ENCODE peak calls at places on chromosomes 5 and 9, in six cellular contexts. One of them, this sample, is unnamed.

GRCh38 chr9:100595391-100596199 is 17.7 kb downstream of the CAVIN4 start:
- DNase-seq in progenitor cell of endocrine pancreas: no peak
- DNase-seq in AG04450: no peak
- DNase-seq in astrocyte of the spinal cord: peak; percentile 71
- DNase-seq in glutamatergic neuron: no peak
- DNase-seq in cardiac muscle cell: peak; percentile 76
- DNase-seq in this sample: peak; percentile 50

GRCh38 chr5:179268966-179269693 is 76.1 kb downstream of the ADAMTS2 start:
- DNase-seq in cardiac muscle cell: peak; percentile 52
- DNase-seq in glutamatergic neuron: no peak
- DNase-seq in astrocyte of the spinal cord: no peak
- DNase-seq in AG04450: no peak
- DNase-seq in progenitor cell of endocrine pancreas: no peak
- DNase-seq in this sample: no peak

GRCh38 chr9:130701059-130702022 is 7.8 kb downstream of the EXOSC2 start:
- DNase-seq in cardiac muscle cell: peak; percentile 90
- DNase-seq in astrocyte of the spinal cord: peak; percentile 89
- DNase-seq in glutamatergic neuron: peak; percentile 93
- DNase-seq in AG04450: peak; percentile 81
- DNase-seq in progenitor cell of endocrine pancreas: peak; percentile 82
- DNase-seq in this sample: peak; percentile 94

GRCh38 chr9:93184439-93185221 is 691 bp downstream of the WNK2 start:
- DNase-seq in progenitor cell of endocrine pancreas: peak; percentile 29
- DNase-seq in astrocyte of the spinal cord: no peak
- DNase-seq in glutamatergic neuron: peak; percentile 59
- DNase-seq in cardiac muscle cell: no peak
- DNase-seq in AG04450: no peak
- DNase-seq in this sample: no peak

GRCh38 chr9:93576296-93577044 is at the start of gene PHF2:
- DNase-seq in glutamatergic neuron: no peak
- DNase-seq in cardiac muscle cell: peak; percentile 33
- DNase-seq in progenitor cell of endocrine pancreas: no peak
- DNase-seq in AG04450: no peak
- DNase-seq in astrocyte of the spinal cord: no peak
- DNase-seq in this sample: no peak

GRCh38 chr5:78253201-78253600 is 41.3 kb downstream of the AP3B1 start:
- DNase-seq in AG04450: no peak
- DNase-seq in cardiac muscle cell: peak; percentile 46
- DNase-seq in astrocyte of the spinal cord: no peak
- DNase-seq in glutamatergic neuron: no peak
- DNase-seq in progenitor cell of endocrine pancreas: no peak
- DNase-seq in this sample: no peak

GRCh38 chr9:77177894-77178794 is 810 bp downstream of the VPS13A start:
- DNase-seq in AG04450: no peak
- DNase-seq in astrocyte of the spinal cord: peak; percentile 37
- DNase-seq in cardiac muscle cell: peak; percentile 38
- DNase-seq in progenitor cell of endocrine pancreas: peak; percentile 23
- DNase-seq in glutamatergic neuron: peak; percentile 50
- DNase-seq in this sample: peak; percentile 36

GRCh38 chr5:120463991-120464626 is at the start of gene PRR16:
- DNase-seq in cardiac muscle cell: peak; percentile 76
- DNase-seq in AG04450: no peak
- DNase-seq in glutamatergic neuron: peak; percentile 80
- DNase-seq in progenitor cell of endocrine pancreas: peak; percentile 51
- DNase-seq in astrocyte of the spinal cord: peak; percentile 70
- DNase-seq in this sample: peak; percentile 43

GRCh38 chr5:53568868-53569267 is 8.4 kb downstream of the NDUFS4 start:
- DNase-seq in glutamatergic neuron: no peak
- DNase-seq in AG04450: no peak
- DNase-seq in astrocyte of the spinal cord: peak; percentile 7
- DNase-seq in cardiac muscle cell: no peak
- DNase-seq in progenitor cell of endocrine pancreas: no peak
- DNase-seq in this sample: no peak

GRCh38 chr5:68279960-68280359 is 64.4 kb downstream of the PIK3R1 start:
- DNase-seq in glutamatergic neuron: no peak
- DNase-seq in AG04450: no peak
- DNase-seq in progenitor cell of endocrine pancreas: no peak
- DNase-seq in cardiac muscle cell: no peak
- DNase-seq in astrocyte of the spinal cord: no peak
- DNase-seq in this sample: no peak

GRCh38 chr5:776862-777711 is 7.4 kb downstream of the ZDHHC11B start:
- DNase-seq in AG04450: no peak
- DNase-seq in cardiac muscle cell: no peak
- DNase-seq in astrocyte of the spinal cord: no peak
- DNase-seq in progenitor cell of endocrine pancreas: no peak
- DNase-seq in glutamatergic neuron: no peak
- DNase-seq in this sample: no peak

GRCh38 chr9:6667633-6668280 is 22.2 kb upstream of the GLDC start:
- DNase-seq in astrocyte of the spinal cord: peak; percentile 40
- DNase-seq in cardiac muscle cell: peak; percentile 54
- DNase-seq in AG04450: no peak
- DNase-seq in progenitor cell of endocrine pancreas: no peak
- DNase-seq in glutamatergic neuron: no peak
- DNase-seq in this sample: no peak

GRCh38 chr5:142931896-142932686 is 161.9 kb downstream of the ARHGAP26 start:
- DNase-seq in cardiac muscle cell: no peak
- DNase-seq in glutamatergic neuron: peak; percentile 28
- DNase-seq in progenitor cell of endocrine pancreas: no peak
- DNase-seq in AG04450: no peak
- DNase-seq in astrocyte of the spinal cord: no peak
- DNase-seq in this sample: no peak

GRCh38 chr5:33925278-33925677 is 10.9 kb upstream of the RXFP3 start:
- DNase-seq in astrocyte of the spinal cord: no peak
- DNase-seq in glutamatergic neuron: no peak
- DNase-seq in progenitor cell of endocrine pancreas: no peak
- DNase-seq in AG04450: no peak
- DNase-seq in cardiac muscle cell: no peak
- DNase-seq in this sample: no peak

GRCh38 chr5:176192094-176192721 is 46.0 kb upstream of the SIMC1 start:
- DNase-seq in cardiac muscle cell: no peak
- DNase-seq in progenitor cell of endocrine pancreas: no peak
- DNase-seq in astrocyte of the spinal cord: no peak
- DNase-seq in glutamatergic neuron: no peak
- DNase-seq in AG04450: no peak
- DNase-seq in this sample: no peak

GRCh38 chr9:70553718-70554673 is 139.5 kb upstream of the KLF9 start:
- DNase-seq in progenitor cell of endocrine pancreas: no peak
- DNase-seq in glutamatergic neuron: no peak
- DNase-seq in astrocyte of the spinal cord: peak; percentile 67
- DNase-seq in AG04450: no peak
- DNase-seq in cardiac muscle cell: peak; percentile 76
- DNase-seq in this sample: no peak

GRCh38 chr5:55908804-55909203 is 57.6 kb downstream of the IL31RA start:
- DNase-seq in AG04450: no peak
- DNase-seq in cardiac muscle cell: no peak
- DNase-seq in progenitor cell of endocrine pancreas: no peak
- DNase-seq in astrocyte of the spinal cord: no peak
- DNase-seq in glutamatergic neuron: no peak
- DNase-seq in this sample: no peak

GRCh38 chr9:129483467-129484324 is 137.2 kb downstream of the C9orf50 start:
- DNase-seq in progenitor cell of endocrine pancreas: no peak
- DNase-seq in astrocyte of the spinal cord: peak; percentile 93
- DNase-seq in AG04450: no peak
- DNase-seq in cardiac muscle cell: peak; percentile 96
- DNase-seq in glutamatergic neuron: no peak
- DNase-seq in this sample: no peak

DNA sequence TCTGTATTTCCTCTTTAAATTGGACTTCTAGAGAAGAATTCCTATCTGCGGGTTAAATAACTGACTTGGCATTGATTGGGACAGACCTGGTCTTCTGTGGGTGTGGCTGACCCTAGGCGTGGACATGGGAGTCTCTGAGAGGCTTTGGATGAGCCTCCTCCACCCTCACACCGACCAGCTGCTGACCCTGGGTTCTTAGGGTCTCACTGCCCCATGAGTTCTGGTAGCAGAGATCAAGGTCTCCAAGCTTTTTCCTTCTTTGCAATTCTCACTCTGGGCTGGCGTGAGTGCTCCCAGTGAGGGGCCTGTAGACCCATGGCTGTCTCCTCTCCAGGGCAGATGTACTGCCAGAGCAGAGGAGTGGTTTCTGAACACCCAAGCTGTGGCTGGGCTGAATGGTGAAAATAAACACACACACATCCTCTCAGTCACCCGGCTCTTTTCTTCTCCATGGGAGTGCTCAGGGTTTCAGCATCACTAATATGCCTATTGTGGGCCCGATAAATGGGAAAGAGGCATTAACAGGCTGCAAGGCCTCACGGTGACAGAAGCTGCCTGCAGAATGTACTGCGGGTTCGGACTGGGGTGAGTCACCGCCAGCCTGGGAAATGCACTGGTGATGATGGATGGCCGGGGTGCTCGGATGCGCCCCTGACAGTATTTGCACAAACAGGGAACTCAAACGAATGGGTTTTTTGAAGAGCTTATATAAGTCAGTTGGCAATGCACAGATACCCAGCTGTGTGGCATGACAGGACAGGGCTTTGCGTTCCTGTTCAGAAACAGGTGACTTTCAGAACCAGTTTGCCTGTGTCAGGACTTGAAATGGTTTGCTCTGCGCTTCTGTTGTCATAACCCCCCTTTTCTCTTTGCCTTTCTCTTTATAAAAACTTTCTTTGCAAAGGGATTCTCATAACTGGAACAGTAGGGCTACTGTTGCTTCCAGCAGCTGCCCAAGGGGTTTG is 41.9 kb upstream of the PITX1 start:
- DNase-seq in progenitor cell of endocrine pancreas: no peak
- DNase-seq in cardiac muscle cell: peak; percentile 15
- DNase-seq in AG04450: no peak
- DNase-seq in astrocyte of the spinal cord: peak; percentile 3
- DNase-seq in glutamatergic neuron: no peak
- DNase-seq in this sample: no peak
- TF ChIP-seq CTCF in progenitor cell of endocrine pancreas: no peak
- TF ChIP-seq CTCF in cardiac muscle cell: no peak
- TF ChIP-seq CTCF in AG04450: no peak
- TF ChIP-seq CTCF in astrocyte of the spinal cord: no peak
- TF ChIP-seq CTCF in glutamatergic neuron: no peak
- TF ChIP-seq CTCF in this sample: no peak

DNA sequence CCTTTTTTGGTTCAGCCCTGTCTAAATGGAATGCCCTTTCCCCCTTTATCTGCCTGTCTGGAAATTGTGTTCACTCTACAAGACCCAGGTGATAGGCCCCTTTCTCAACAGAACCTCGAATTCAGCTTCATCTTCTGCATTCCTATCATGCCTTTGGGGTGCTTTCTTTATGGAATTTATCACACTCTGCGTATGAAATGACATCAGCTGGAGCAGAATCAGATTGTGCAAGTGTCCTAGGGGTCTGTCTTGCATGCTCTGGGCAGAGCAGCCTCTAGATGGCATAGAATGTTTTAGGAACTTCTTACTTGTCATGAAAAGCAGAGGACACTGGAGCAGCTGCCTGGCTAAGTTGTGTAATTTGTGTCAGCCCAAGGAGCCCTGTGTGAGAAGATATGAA is 84.9 kb downstream of the ISL1 start:
- DNase-seq in cardiac muscle cell: no peak
- DNase-seq in AG04450: no peak
- DNase-seq in astrocyte of the spinal cord: no peak
- DNase-seq in glutamatergic neuron: no peak
- DNase-seq in progenitor cell of endocrine pancreas: no peak
- DNase-seq in this sample: no peak
- TF ChIP-seq CTCF in cardiac muscle cell: no peak
- TF ChIP-seq CTCF in AG04450: no peak
- TF ChIP-seq CTCF in astrocyte of the spinal cord: no peak
- TF ChIP-seq CTCF in glutamatergic neuron: no peak
- TF ChIP-seq CTCF in progenitor cell of endocrine pancreas: no peak
- TF ChIP-seq CTCF in this sample: no peak

GRCh38 chr9:37266630-37267029 is 146.3 kb downstream of the ZCCHC7 start:
- DNase-seq in progenitor cell of endocrine pancreas: no peak
- DNase-seq in cardiac muscle cell: no peak
- DNase-seq in glutamatergic neuron: no peak
- DNase-seq in AG04450: no peak
- DNase-seq in astrocyte of the spinal cord: no peak
- DNase-seq in this sample: no peak

GRCh38 chr9:37264539-37264938 is 144.2 kb downstream of the ZCCHC7 start:
- DNase-seq in cardiac muscle cell: no peak
- DNase-seq in progenitor cell of endocrine pancreas: no peak
- DNase-seq in AG04450: no peak
- DNase-seq in glutamatergic neuron: no peak
- DNase-seq in astrocyte of the spinal cord: no peak
- DNase-seq in this sample: no peak

GRCh38 chr9:37259906-37260305 is 139.5 kb downstream of the ZCCHC7 start:
- DNase-seq in progenitor cell of endocrine pancreas: no peak
- DNase-seq in AG04450: no peak
- DNase-seq in cardiac muscle cell: no peak
- DNase-seq in astrocyte of the spinal cord: no peak
- DNase-seq in glutamatergic neuron: no peak
- DNase-seq in this sample: no peak

DNA sequence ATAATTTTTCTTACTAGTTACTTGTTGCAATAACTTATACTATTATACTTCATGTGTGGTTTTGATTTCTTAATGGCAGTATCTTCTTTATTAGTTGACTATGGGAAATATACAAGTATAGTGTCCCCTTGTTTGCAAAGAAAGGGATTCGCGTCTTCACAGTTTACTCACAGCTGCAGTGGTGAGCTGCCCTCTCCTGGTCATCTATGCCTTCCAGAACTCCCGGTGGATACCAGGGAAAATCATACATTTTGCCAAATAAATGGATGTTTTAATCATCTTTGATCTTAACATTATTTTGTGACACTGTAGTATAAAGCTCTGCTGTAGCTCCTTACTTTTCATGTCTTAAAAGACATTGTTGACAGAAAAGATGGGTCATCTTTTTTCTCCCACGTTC is 142.0 kb downstream of the ZCCHC7 start:
- DNase-seq in progenitor cell of endocrine pancreas: no peak
- DNase-seq in AG04450: peak; percentile 6
- DNase-seq in glutamatergic neuron: peak; percentile 34
- DNase-seq in cardiac muscle cell: peak; percentile 65
- DNase-seq in astrocyte of the spinal cord: peak; percentile 28
- DNase-seq in this sample: peak; percentile 11
- TF ChIP-seq CTCF in progenitor cell of endocrine pancreas: peak; percentile 55
- TF ChIP-seq CTCF in AG04450: peak; percentile 77
- TF ChIP-seq CTCF in glutamatergic neuron: peak; percentile 18
- TF ChIP-seq CTCF in cardiac muscle cell: peak; percentile 67
- TF ChIP-seq CTCF in astrocyte of the spinal cord: peak; percentile 74
- TF ChIP-seq CTCF in this sample: peak; percentile 61

DNA sequence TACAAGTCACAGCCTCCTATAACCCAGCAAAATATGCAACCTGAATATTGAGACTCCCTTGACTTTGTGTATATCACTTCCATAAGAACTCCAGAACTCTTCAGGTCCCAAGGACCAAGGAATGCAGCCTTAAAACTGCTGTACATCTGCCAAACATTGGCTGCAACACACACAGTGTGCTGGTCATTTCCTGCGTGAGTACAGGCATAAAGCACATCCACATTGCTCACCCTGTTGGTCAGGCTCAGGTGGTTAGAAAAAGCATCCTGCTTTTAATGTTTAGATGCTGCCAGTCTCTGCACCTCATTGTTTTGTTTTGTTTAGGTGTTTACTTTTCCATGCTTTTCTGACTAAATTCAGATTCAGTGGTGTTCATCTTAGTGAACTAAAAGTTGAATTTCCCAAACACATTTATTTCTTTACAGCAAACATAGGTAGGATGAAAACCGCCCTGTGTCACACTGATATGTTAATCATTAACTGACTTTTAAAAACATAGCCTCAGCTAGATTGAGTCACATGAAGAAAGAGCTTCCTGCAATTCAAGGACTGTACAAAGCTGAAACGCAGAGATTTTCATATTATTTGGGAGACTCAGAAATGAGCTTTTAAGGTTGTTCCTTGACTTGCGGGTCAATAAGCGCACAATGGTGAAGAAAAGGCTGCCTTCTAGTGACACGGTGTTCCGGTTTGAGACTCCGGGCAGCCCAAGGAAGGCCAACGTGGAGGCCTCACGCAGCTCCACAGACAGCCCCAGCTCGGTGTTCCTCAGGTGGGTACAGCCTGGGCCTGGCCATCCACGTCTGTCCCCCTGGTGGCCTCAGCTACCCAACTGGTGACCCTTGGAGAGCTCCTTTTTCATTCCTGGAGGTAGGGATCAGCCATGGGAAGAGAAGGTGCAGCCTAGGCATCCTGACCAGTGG is 52.2 kb upstream of the GRAMD2B start:
- DNase-seq in glutamatergic neuron: no peak
- DNase-seq in cardiac muscle cell: peak; percentile 64
- DNase-seq in AG04450: no peak
- DNase-seq in astrocyte of the spinal cord: peak; percentile 56
- DNase-seq in progenitor cell of endocrine pancreas: no peak
- DNase-seq in this sample: no peak
- TF ChIP-seq CTCF in glutamatergic neuron: no peak
- TF ChIP-seq CTCF in cardiac muscle cell: no peak
- TF ChIP-seq CTCF in AG04450: no peak
- TF ChIP-seq CTCF in astrocyte of the spinal cord: no peak
- TF ChIP-seq CTCF in progenitor cell of endocrine pancreas: peak; percentile 32
- TF ChIP-seq CTCF in this sample: peak; percentile 17

This sample was measured in neural crest cell.